ENCODE peak calls at places on chromosome 11, in nine cellular contexts. One of them, this sample, is unnamed.

GRCh38 chr11:61489833-61490585 is 18.5 kb upstream of the LRRC10B start:
- DNase-seq in naive thymus-derived CD4-positive, alpha-beta T cell: no peak
- DNase-seq in heart right ventricle: peak; percentile 46
- DNase-seq in ovary: peak; percentile 29
- DNase-seq in lower lobe of right lung: no peak
- DNase-seq in trophoblast cell: no peak
- DNase-seq in PC-3: peak; percentile 25
- DNase-seq in upper lobe of right lung: no peak
- DNase-seq in aorta: no peak
- DNase-seq in this sample: no peak

GRCh38 chr11:94638902-94639373 is 71.8 kb downstream of the PIWIL4 start:
- DNase-seq in ovary: no peak
- DNase-seq in aorta: no peak
- DNase-seq in naive thymus-derived CD4-positive, alpha-beta T cell: no peak
- DNase-seq in PC-3: no peak
- DNase-seq in upper lobe of right lung: no peak
- DNase-seq in heart right ventricle: no peak
- DNase-seq in lower lobe of right lung: no peak
- DNase-seq in trophoblast cell: no peak
- DNase-seq in this sample: no peak

GRCh38 chr11:84714316-84714780 is 912.8 kb downstream of the DLG2 start:
- DNase-seq in aorta: peak; percentile 61
- DNase-seq in PC-3: peak; percentile 83
- DNase-seq in naive thymus-derived CD4-positive, alpha-beta T cell: peak; percentile 6
- DNase-seq in lower lobe of right lung: peak; percentile 50
- DNase-seq in trophoblast cell: no peak
- DNase-seq in ovary: peak; percentile 20
- DNase-seq in heart right ventricle: peak; percentile 34
- DNase-seq in upper lobe of right lung: no peak
- DNase-seq in this sample: no peak

GRCh38 chr11:37724305-37724704 is 1126.3 kb upstream of the RAG2 start:
- DNase-seq in upper lobe of right lung: no peak
- DNase-seq in lower lobe of right lung: no peak
- DNase-seq in ovary: no peak
- DNase-seq in naive thymus-derived CD4-positive, alpha-beta T cell: no peak
- DNase-seq in trophoblast cell: no peak
- DNase-seq in heart right ventricle: no peak
- DNase-seq in PC-3: no peak
- DNase-seq in aorta: no peak
- DNase-seq in this sample: no peak

GRCh38 chr11:3732671-3733070 is 61.5 kb upstream of the CHRNA10 start:
- DNase-seq in aorta: no peak
- DNase-seq in lower lobe of right lung: no peak
- DNase-seq in upper lobe of right lung: no peak
- DNase-seq in ovary: no peak
- DNase-seq in PC-3: no peak
- DNase-seq in naive thymus-derived CD4-positive, alpha-beta T cell: no peak
- DNase-seq in heart right ventricle: no peak
- DNase-seq in trophoblast cell: no peak
- DNase-seq in this sample: no peak

GRCh38 chr11:45489281-45489906 is 176.0 kb downstream of the CHST1 start:
- DNase-seq in ovary: no peak
- DNase-seq in upper lobe of right lung: no peak
- DNase-seq in aorta: no peak
- DNase-seq in heart right ventricle: no peak
- DNase-seq in lower lobe of right lung: no peak
- DNase-seq in PC-3: no peak
- DNase-seq in naive thymus-derived CD4-positive, alpha-beta T cell: no peak
- DNase-seq in trophoblast cell: no peak
- DNase-seq in this sample: no peak

GRCh38 chr11:60657880-60658279 is 41.5 kb upstream of the MS4A8 start:
- DNase-seq in lower lobe of right lung: no peak
- DNase-seq in PC-3: no peak
- DNase-seq in naive thymus-derived CD4-positive, alpha-beta T cell: no peak
- DNase-seq in ovary: no peak
- DNase-seq in upper lobe of right lung: no peak
- DNase-seq in aorta: no peak
- DNase-seq in heart right ventricle: no peak
- DNase-seq in trophoblast cell: no peak
- DNase-seq in this sample: no peak

GRCh38 chr11:12276831-12277475 is 100.4 kb upstream of the PARVA start:
- DNase-seq in upper lobe of right lung: no peak
- DNase-seq in naive thymus-derived CD4-positive, alpha-beta T cell: no peak
- DNase-seq in aorta: no peak
- DNase-seq in ovary: peak; percentile 6
- DNase-seq in trophoblast cell: no peak
- DNase-seq in heart right ventricle: no peak
- DNase-seq in PC-3: no peak
- DNase-seq in lower lobe of right lung: no peak
- DNase-seq in this sample: peak; percentile 44

GRCh38 chr11:47560431-47560830 is 5.0 kb upstream of the PTPMT1 start:
- DNase-seq in aorta: no peak
- DNase-seq in naive thymus-derived CD4-positive, alpha-beta T cell: no peak
- DNase-seq in lower lobe of right lung: no peak
- DNase-seq in upper lobe of right lung: no peak
- DNase-seq in trophoblast cell: no peak
- DNase-seq in ovary: no peak
- DNase-seq in PC-3: no peak
- DNase-seq in heart right ventricle: no peak
- DNase-seq in this sample: no peak

GRCh38 chr11:73194593-73194992 is 23.5 kb upstream of the P2RY2 start:
- DNase-seq in lower lobe of right lung: no peak
- DNase-seq in upper lobe of right lung: no peak
- DNase-seq in PC-3: peak; percentile 96
- DNase-seq in ovary: no peak
- DNase-seq in aorta: peak; percentile 28
- DNase-seq in trophoblast cell: peak; percentile 95
- DNase-seq in heart right ventricle: no peak
- DNase-seq in naive thymus-derived CD4-positive, alpha-beta T cell: no peak
- DNase-seq in this sample: no peak

GRCh38 chr11:108069947-108070346 is 51.4 kb upstream of the ACAT1 start:
- DNase-seq in trophoblast cell: no peak
- DNase-seq in lower lobe of right lung: no peak
- DNase-seq in PC-3: no peak
- DNase-seq in upper lobe of right lung: no peak
- DNase-seq in ovary: no peak
- DNase-seq in naive thymus-derived CD4-positive, alpha-beta T cell: peak; percentile 11
- DNase-seq in aorta: no peak
- DNase-seq in heart right ventricle: no peak
- DNase-seq in this sample: no peak

GRCh38 chr11:59475176-59475575 is 2.1 kb downstream of the OR4D10 start:
- DNase-seq in upper lobe of right lung: no peak
- DNase-seq in ovary: no peak
- DNase-seq in naive thymus-derived CD4-positive, alpha-beta T cell: no peak
- DNase-seq in trophoblast cell: no peak
- DNase-seq in lower lobe of right lung: no peak
- DNase-seq in heart right ventricle: no peak
- DNase-seq in aorta: no peak
- DNase-seq in PC-3: no peak
- DNase-seq in this sample: no peak

GRCh38 chr11:111135101-111135500 is 110.4 kb upstream of the POU2AF2 start:
- DNase-seq in PC-3: no peak
- DNase-seq in heart right ventricle: no peak
- DNase-seq in naive thymus-derived CD4-positive, alpha-beta T cell: no peak
- DNase-seq in aorta: no peak
- DNase-seq in ovary: no peak
- DNase-seq in upper lobe of right lung: no peak
- DNase-seq in trophoblast cell: no peak
- DNase-seq in lower lobe of right lung: no peak
- DNase-seq in this sample: no peak

GRCh38 chr11:95230054-95231034 is 658 bp downstream of the SESN3 start:
- DNase-seq in trophoblast cell: peak; percentile 14
- DNase-seq in naive thymus-derived CD4-positive, alpha-beta T cell: peak; percentile 24
- DNase-seq in ovary: peak; percentile 33
- DNase-seq in upper lobe of right lung: no peak
- DNase-seq in aorta: no peak
- DNase-seq in lower lobe of right lung: no peak
- DNase-seq in heart right ventricle: peak; percentile 16
- DNase-seq in PC-3: no peak
- DNase-seq in this sample: peak; percentile 64

GRCh38 chr11:64498151-64498550 is 92.9 kb upstream of the SLC22A12 start:
- DNase-seq in naive thymus-derived CD4-positive, alpha-beta T cell: no peak
- DNase-seq in PC-3: no peak
- DNase-seq in lower lobe of right lung: no peak
- DNase-seq in ovary: no peak
- DNase-seq in heart right ventricle: no peak
- DNase-seq in aorta: no peak
- DNase-seq in trophoblast cell: no peak
- DNase-seq in upper lobe of right lung: no peak
- DNase-seq in this sample: no peak

GRCh38 chr11:117097567-117098268 is 510 bp downstream of the SIK3 start:
- DNase-seq in heart right ventricle: peak; percentile 44
- DNase-seq in naive thymus-derived CD4-positive, alpha-beta T cell: peak; percentile 23
- DNase-seq in lower lobe of right lung: peak; percentile 69
- DNase-seq in trophoblast cell: peak; percentile 17
- DNase-seq in aorta: peak; percentile 66
- DNase-seq in ovary: peak; percentile 40
- DNase-seq in PC-3: peak; percentile 33
- DNase-seq in upper lobe of right lung: peak; percentile 82
- DNase-seq in this sample: peak; percentile 61

GRCh38 chr11:117096973-117097566 is 1.2 kb downstream of the SIK3 start:
- DNase-seq in upper lobe of right lung: no peak
- DNase-seq in lower lobe of right lung: no peak
- DNase-seq in trophoblast cell: no peak
- DNase-seq in heart right ventricle: no peak
- DNase-seq in ovary: no peak
- DNase-seq in aorta: no peak
- DNase-seq in naive thymus-derived CD4-positive, alpha-beta T cell: no peak
- DNase-seq in PC-3: no peak
- DNase-seq in this sample: no peak

GRCh38 chr11:117094776-117095175 is 3.5 kb downstream of the SIK3 start:
- DNase-seq in naive thymus-derived CD4-positive, alpha-beta T cell: no peak
- DNase-seq in lower lobe of right lung: no peak
- DNase-seq in upper lobe of right lung: no peak
- DNase-seq in trophoblast cell: peak; percentile 38
- DNase-seq in ovary: no peak
- DNase-seq in heart right ventricle: no peak
- DNase-seq in PC-3: peak; percentile 21
- DNase-seq in aorta: no peak
- DNase-seq in this sample: no peak

GRCh38 chr11:117096140-117096972 is 1.9 kb downstream of the SIK3 start:
- DNase-seq in ovary: peak; percentile 26
- DNase-seq in trophoblast cell: peak; percentile 45
- DNase-seq in PC-3: no peak
- DNase-seq in lower lobe of right lung: no peak
- DNase-seq in upper lobe of right lung: no peak
- DNase-seq in heart right ventricle: no peak
- DNase-seq in aorta: no peak
- DNase-seq in naive thymus-derived CD4-positive, alpha-beta T cell: peak; percentile 59
- DNase-seq in this sample: no peak

GRCh38 chr11:117095301-117096139 is 2.7 kb downstream of the SIK3 start:
- DNase-seq in ovary: no peak
- DNase-seq in PC-3: peak; percentile 70
- DNase-seq in upper lobe of right lung: no peak
- DNase-seq in trophoblast cell: peak; percentile 72
- DNase-seq in heart right ventricle: no peak
- DNase-seq in lower lobe of right lung: no peak
- DNase-seq in naive thymus-derived CD4-positive, alpha-beta T cell: no peak
- DNase-seq in aorta: no peak
- DNase-seq in this sample: no peak
- H3K4me1 ChIP-seq in ovary: peaks cover 22% of the 10 kb centered on the region
- H3K4me1 ChIP-seq in PC-3: peaks cover 46% of the 10 kb centered on the region
- H3K4me1 ChIP-seq in upper lobe of right lung: peaks cover 35% of the 10 kb centered on the region
- H3K4me1 ChIP-seq in trophoblast cell: peaks cover 18% of the 10 kb centered on the region
- H3K4me1 ChIP-seq in heart right ventricle: peaks cover 55% of the 10 kb centered on the region
- H3K4me1 ChIP-seq in lower lobe of right lung: peaks cover 55% of the 10 kb centered on the region
- H3K4me1 ChIP-seq in naive thymus-derived CD4-positive, alpha-beta T cell: peaks cover 29% of the 10 kb centered on the region
- H3K4me1 ChIP-seq in aorta: peaks cover 4% of the 10 kb centered on the region
- H3K4me1 ChIP-seq in this sample: peaks cover 55% of the 10 kb centered on the region

DNA sequence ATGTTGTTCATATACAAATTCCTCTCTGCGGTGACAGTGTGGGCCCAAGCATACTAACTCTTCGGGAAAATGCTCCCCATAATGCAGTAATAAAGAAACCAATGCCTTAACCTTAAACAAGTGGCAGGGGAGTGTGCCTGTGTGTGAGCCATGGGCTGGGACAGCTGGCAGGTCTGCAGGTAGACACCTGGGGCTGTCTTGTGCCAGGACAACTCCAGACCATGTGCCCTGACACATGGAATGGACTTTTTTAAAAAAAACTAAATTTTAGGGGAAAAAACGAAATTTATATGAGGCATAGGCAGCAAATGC is 70.9 kb downstream of the ETS1 start:
- DNase-seq in heart right ventricle: no peak
- DNase-seq in naive thymus-derived CD4-positive, alpha-beta T cell: peak; percentile 3
- DNase-seq in ovary: no peak
- DNase-seq in aorta: no peak
- DNase-seq in lower lobe of right lung: no peak
- DNase-seq in upper lobe of right lung: no peak
- DNase-seq in PC-3: no peak
- DNase-seq in trophoblast cell: no peak
- DNase-seq in this sample: no peak
- H3K4me1 ChIP-seq in heart right ventricle: peaks cover 67% of the 10 kb centered on the region
- H3K4me1 ChIP-seq in naive thymus-derived CD4-positive, alpha-beta T cell: peaks cover 22% of the 10 kb centered on the region
- H3K4me1 ChIP-seq in ovary: peaks cover 32% of the 10 kb centered on the region
- H3K4me1 ChIP-seq in aorta: peaks cover 15% of the 10 kb centered on the region
- H3K4me1 ChIP-seq in lower lobe of right lung: peaks cover 71% of the 10 kb centered on the region
- H3K4me1 ChIP-seq in upper lobe of right lung: peaks cover 53% of the 10 kb centered on the region
- H3K4me1 ChIP-seq in PC-3: peaks cover 57% of the 10 kb centered on the region
- H3K4me1 ChIP-seq in trophoblast cell: peaks cover 14% of the 10 kb centered on the region
- H3K4me1 ChIP-seq in this sample: peaks cover 87% of the 10 kb centered on the region

GRCh38 chr11:75328426-75329277 is 22.8 kb downstream of the ARRB1 start:
- DNase-seq in heart right ventricle: peak; percentile 79
- DNase-seq in lower lobe of right lung: peak; percentile 86
- DNase-seq in PC-3: peak; percentile 85
- DNase-seq in naive thymus-derived CD4-positive, alpha-beta T cell: peak; percentile 60
- DNase-seq in upper lobe of right lung: peak; percentile 89
- DNase-seq in ovary: peak; percentile 77
- DNase-seq in aorta: peak; percentile 74
- DNase-seq in trophoblast cell: peak; percentile 49
- DNase-seq in this sample: peak; percentile 83
- H3K4me1 ChIP-seq in heart right ventricle: peaks cover 17% of the 10 kb centered on the region
- H3K4me1 ChIP-seq in lower lobe of right lung: peaks cover 94% of the 10 kb centered on the region
- H3K4me1 ChIP-seq in PC-3: peaks cover 30% of the 10 kb centered on the region
- H3K4me1 ChIP-seq in naive thymus-derived CD4-positive, alpha-beta T cell: peaks cover 54% of the 10 kb centered on the region
- H3K4me1 ChIP-seq in upper lobe of right lung: peaks cover 66% of the 10 kb centered on the region
- H3K4me1 ChIP-seq in ovary: peaks cover 8% of the 10 kb centered on the region
- H3K4me1 ChIP-seq in aorta: no peaks in the 10 kb centered on the region
- H3K4me1 ChIP-seq in trophoblast cell: peaks cover 24% of the 10 kb centered on the region
- H3K4me1 ChIP-seq in this sample: no peaks in the 10 kb centered on the region

GRCh38 chr11:86515297-86516094 is 140.8 kb downstream of the CCDC81 start:
- DNase-seq in naive thymus-derived CD4-positive, alpha-beta T cell: no peak
- DNase-seq in upper lobe of right lung: no peak
- DNase-seq in ovary: no peak
- DNase-seq in trophoblast cell: peak; percentile 69
- DNase-seq in aorta: no peak
- DNase-seq in PC-3: peak; percentile 75
- DNase-seq in lower lobe of right lung: no peak
- DNase-seq in heart right ventricle: no peak
- DNase-seq in this sample: no peak
- H3K4me1 ChIP-seq in naive thymus-derived CD4-positive, alpha-beta T cell: no peaks in the 10 kb centered on the region
- H3K4me1 ChIP-seq in upper lobe of right lung: peaks cover 33% of the 10 kb centered on the region
- H3K4me1 ChIP-seq in ovary: peaks cover 15% of the 10 kb centered on the region
- H3K4me1 ChIP-seq in trophoblast cell: peaks cover 28% of the 10 kb centered on the region
- H3K4me1 ChIP-seq in aorta: peaks cover 20% of the 10 kb centered on the region
- H3K4me1 ChIP-seq in PC-3: peaks cover 31% of the 10 kb centered on the region
- H3K4me1 ChIP-seq in lower lobe of right lung: peaks cover 48% of the 10 kb centered on the region
- H3K4me1 ChIP-seq in heart right ventricle: peaks cover 38% of the 10 kb centered on the region
- H3K4me1 ChIP-seq in this sample: peaks cover 56% of the 10 kb centered on the region

DNA sequence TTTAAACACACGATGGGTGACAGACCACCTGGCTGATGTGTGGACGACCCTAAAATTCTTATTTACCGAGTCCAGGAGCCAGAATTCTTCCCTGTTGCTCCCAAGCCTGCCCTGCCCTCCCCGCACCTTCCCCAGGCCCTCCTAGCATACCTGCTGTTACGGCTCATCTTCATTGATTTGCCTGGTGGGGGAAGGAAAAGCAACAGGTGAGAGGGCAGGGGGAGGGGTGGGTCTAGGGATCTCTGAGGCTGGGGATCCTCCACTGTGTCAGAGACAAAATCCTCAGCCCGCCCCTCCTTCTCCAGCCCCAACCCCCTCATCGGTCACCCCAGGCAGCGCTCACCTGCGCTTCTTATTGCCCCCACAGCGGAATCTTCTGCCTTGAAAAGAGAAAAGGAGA is 4.0 kb downstream of the FXYD2 start:
- DNase-seq in lower lobe of right lung: no peak
- DNase-seq in naive thymus-derived CD4-positive, alpha-beta T cell: no peak
- DNase-seq in ovary: no peak
- DNase-seq in heart right ventricle: no peak
- DNase-seq in PC-3: no peak
- DNase-seq in aorta: peak; percentile 38
- DNase-seq in trophoblast cell: no peak
- DNase-seq in upper lobe of right lung: no peak
- DNase-seq in this sample: no peak
- H3K4me1 ChIP-seq in lower lobe of right lung: peaks cover 71% of the 10 kb centered on the region
- H3K4me1 ChIP-seq in naive thymus-derived CD4-positive, alpha-beta T cell: peaks cover 63% of the 10 kb centered on the region
- H3K4me1 ChIP-seq in ovary: peaks cover 21% of the 10 kb centered on the region
- H3K4me1 ChIP-seq in heart right ventricle: peaks cover 32% of the 10 kb centered on the region
- H3K4me1 ChIP-seq in PC-3: peaks cover 14% of the 10 kb centered on the region
- H3K4me1 ChIP-seq in aorta: no peaks in the 10 kb centered on the region
- H3K4me1 ChIP-seq in trophoblast cell: peaks cover 23% of the 10 kb centered on the region
- H3K4me1 ChIP-seq in upper lobe of right lung: peaks cover 61% of the 10 kb centered on the region
- H3K4me1 ChIP-seq in this sample: no peaks in the 10 kb centered on the region